ENCODE peak calls at places on chromosome 20, in five cellular contexts. L is H7, R is left ventricle myocardium inferior, I is HTR-8/SVneo, Z is NCI-H1436. D is an unnamed sample.

GRCh38 chr20:47503685-47504084 is 2.0 kb downstream of the NCOA3 start:
- DNase-seq in I (no peak), Z (no peak), L (no peak), R (no peak), D (no peak)

GRCh38 chr20:63234693-63235398 is 859 bp upstream of the BIRC7 start:
- DNase-seq in R (no peak), L (peak), I (no peak), Z (no peak), D (no peak)

GRCh38 chr20:4898282-4898681 is 103.0 kb downstream of the SLC23A2 start:
- DNase-seq in L (no peak), Z (no peak), I (peak), R (peak), D (peak)

GRCh38 chr20:53162251-53162835 is 190.2 kb downstream of the TSHZ2 start:
- DNase-seq in Z (peak), L (peak), R (peak), I (peak), D (peak)

GRCh38 chr20:10412591-10413408 is 21.2 kb downstream of the MKKS start:
- DNase-seq in Z (no peak), R (no peak), L (no peak), I (no peak), D (no peak)

GRCh38 chr20:2699775-2700413 is 7.3 kb downstream of the EBF4 start:
- DNase-seq in Z (no peak), L (peak), R (no peak), I (no peak), D (no peak)

GRCh38 chr20:17542993-17543412 is 11.8 kb upstream of the BFSP1 start:
- DNase-seq in I (no peak), R (no peak), Z (no peak), L (no peak), D (peak)

GRCh38 chr20:33995053-33995816 is 1.5 kb downstream of the RALY start:
- DNase-seq in L (no peak), R (no peak), Z (no peak), I (no peak), D (peak)

GRCh38 chr20:17693534-17694001 is 6.2 kb upstream of the BANF2 start:
- DNase-seq in I (no peak), L (no peak), Z (no peak), R (no peak), D (no peak)

GRCh38 chr20:5008743-5009142 is 7.4 kb upstream of the SLC23A2 start:
- DNase-seq in R (no peak), L (no peak), Z (no peak), I (no peak), D (peak)

GRCh38 chr20:13297105-13297899 is 76.2 kb downstream of the ISM1 start:
- DNase-seq in Z (no peak), L (no peak), R (no peak), I (no peak), D (no peak)

GRCh38 chr20:17648782-17649730 is 33.0 kb downstream of the RRBP1 start:
- DNase-seq in R (no peak), Z (peak), L (peak), I (no peak), D (no peak)

GRCh38 chr20:3866464-3866863 is 19.8 kb downstream of the MAVS start:
- DNase-seq in I (no peak), R (no peak), Z (no peak), L (peak), D (no peak)

GRCh38 chr20:54250691-54251090 is 42.8 kb downstream of the PFDN4 start:
- DNase-seq in L (no peak), I (no peak), R (no peak), Z (no peak), D (no peak)

GRCh38 chr20:32589256-32589655 is 4.1 kb upstream of the NOL4L start:
- DNase-seq in I (no peak), L (no peak), R (no peak), Z (no peak), D (peak)

GRCh38 chr20:58692579-58693225 is at the start of gene NPEPL1:
- DNase-seq in L (peak), I (peak), R (peak), Z (no peak), D (peak)

GRCh38 chr20:19935842-19936241 is 81.3 kb upstream of the NAA20 start:
- DNase-seq in R (no peak), L (no peak), Z (no peak), I (no peak), D (no peak)

GRCh38 chr20:7214081-7214740 is 446.7 kb downstream of the BMP2 start:
- DNase-seq in I (no peak), Z (no peak), L (peak), R (no peak), D (no peak)

GRCh38 chr20:53547664-53548239 is 45.9 kb downstream of the ZNF217 start:
- DNase-seq in Z (peak), L (peak), R (no peak), I (peak), D (peak)

GRCh38 chr20:20690676-20691476 is 21.6 kb downstream of the RALGAPA2 start:
- DNase-seq in R (no peak), Z (no peak), I (no peak), L (no peak), D (no peak)